ENCODE peak calls at places on chromosomes 11 and 22, in ten cellular contexts. F, I, C, J, M, X, L, D, P and G are unnamed samples.

GRCh38 chr11:34036456-34036855 is 15.1 kb upstream of the CAPRIN1 start:
- DNase-seq in F (no peak), C (no peak), L (no peak), I (no peak), X (no peak), D (peak), J (no peak), M (no peak), P (no peak), G (no peak)

GRCh38 chr11:117597083-117597482 is 199.9 kb downstream of the DSCAML1 start:
- DNase-seq in I (peak), C (no peak), D (peak), P (peak), L (no peak), F (peak), X (no peak), J (no peak), M (no peak), G (no peak)

GRCh38 chr22:38967451-38968450 is 10.3 kb downstream of the APOBEC3A start:
- DNase-seq in M (no peak), J (no peak), I (peak), F (no peak), L (peak), P (no peak), X (peak), D (no peak), C (no peak), G (no peak)

GRCh38 chr11:130999086-130999485 is 82.8 kb upstream of the SNX19 start:
- DNase-seq in L (no peak), J (no peak), P (no peak), F (no peak), M (no peak), I (no peak), X (no peak), C (no peak), D (no peak), G (no peak)

GRCh38 chr11:57815877-57816276 is 54.3 kb downstream of the CTNND1 start:
- DNase-seq in C (no peak), J (no peak), L (no peak), M (no peak), F (no peak), D (no peak), P (no peak), X (no peak), I (no peak), G (no peak)

GRCh38 chr22:45680932-45681700 is 9.5 kb downstream of the ATXN10 start:
- DNase-seq in P (no peak), X (no peak), M (no peak), I (no peak), L (no peak), C (no peak), J (no peak), D (no peak), F (peak), G (no peak)

GRCh38 chr11:35953081-35953480 is 9.2 kb downstream of the LDLRAD3 start:
- DNase-seq in X (no peak), D (no peak), P (no peak), F (no peak), M (no peak), I (no peak), C (peak), L (no peak), J (no peak), G (no peak)

GRCh38 chr22:29689872-29690213 is 30.0 kb upstream of the CABP7 start:
- DNase-seq in M (no peak), F (peak), C (peak), D (peak), X (peak), L (peak), I (peak), J (peak), P (no peak), G (peak)

GRCh38 chr11:21896216-21896615 is 296.7 kb upstream of the ANO5 start:
- DNase-seq in D (no peak), M (no peak), I (no peak), X (no peak), F (no peak), P (no peak), L (no peak), C (no peak), J (no peak), G (no peak)

GRCh38 chr11:110679323-110679980 is 32.8 kb downstream of the ARHGAP20 start:
- DNase-seq in D (no peak), F (no peak), X (no peak), L (no peak), I (no peak), M (no peak), P (no peak), C (no peak), J (no peak), G (no peak)

GRCh38 chr22:30824096-30824495 is 129.4 kb downstream of the OSBP2 start:
- DNase-seq in D (no peak), X (no peak), I (no peak), C (no peak), F (no peak), P (peak), J (no peak), M (no peak), L (no peak), G (no peak)

GRCh38 chr11:116231540-116231939 is 541.2 kb downstream of the BUD13 start:
- DNase-seq in P (no peak), C (no peak), J (no peak), M (no peak), I (no peak), F (no peak), X (no peak), L (no peak), D (no peak), G (no peak)

GRCh38 chr11:64694821-64695365 is 28.1 kb downstream of the NRXN2 start:
- DNase-seq in F (no peak), L (no peak), M (no peak), I (no peak), C (peak), X (no peak), J (no peak), D (no peak), P (no peak), G (no peak)

GRCh38 chr22:46355369-46355995 is 20.0 kb downstream of the TRMU start:
- DNase-seq in P (no peak), M (no peak), C (peak), L (peak), X (peak), D (peak), I (peak), J (no peak), F (peak), G (peak)

GRCh38 chr11:48024635-48025071 is 44.3 kb downstream of the PTPRJ start:
- DNase-seq in J (no peak), C (no peak), M (no peak), F (no peak), X (no peak), P (no peak), I (no peak), L (no peak), D (no peak), G (no peak)

GRCh38 chr22:39317084-39317755 is 2.2 kb downstream of the RPL3 start:
- DNase-seq in F (no peak), D (no peak), M (no peak), J (no peak), I (peak), P (no peak), X (no peak), L (no peak), C (no peak), G (no peak)

GRCh38 chr11:124627546-124627945 is 4.9 kb downstream of the TBRG1 start:
- DNase-seq in F (no peak), D (no peak), J (no peak), X (no peak), P (no peak), L (no peak), C (no peak), I (no peak), M (no peak), G (no peak)

GRCh38 chr11:37286890-37287289 is 688.9 kb upstream of the RAG2 start:
- DNase-seq in J (no peak), D (no peak), C (no peak), M (no peak), I (no peak), F (no peak), P (no peak), L (no peak), X (no peak), G (no peak)

GRCh38 chr22:23835773-23836144 is 3.0 kb downstream of the DERL3 start:
- DNase-seq in L (no peak), M (no peak), F (no peak), J (no peak), P (no peak), I (no peak), X (no peak), C (peak), D (no peak), G (no peak)

GRCh38 chr11:69647761-69648497 is 7.0 kb downstream of the CCND1 start:
- DNase-seq in C (no peak), J (no peak), I (no peak), D (no peak), L (no peak), P (peak), X (no peak), F (no peak), M (no peak), G (no peak)

GRCh38 chr22:33083212-33083611 is 25.0 kb upstream of the SYN3 start:
- DNase-seq in C (no peak), F (no peak), J (no peak), M (peak), I (no peak), X (no peak), L (no peak), P (no peak), D (no peak), G (no peak)

GRCh38 chr11:46472662-46472994 is 81.1 kb upstream of the CHRM4 start:
- DNase-seq in X (no peak), P (no peak), D (peak), F (no peak), L (peak), J (no peak), I (peak), C (no peak), M (no peak), G (no peak)

GRCh38 chr22:44431256-44431655 is 66.8 kb downstream of the RTL6 start:
- DNase-seq in C (no peak), X (no peak), F (no peak), L (no peak), D (no peak), M (no peak), I (no peak), J (no peak), P (peak), G (no peak)

GRCh38 chr11:10441652-10442503 is 13.2 kb upstream of the AMPD3 start:
- DNase-seq in F (no peak), D (no peak), J (no peak), L (no peak), X (no peak), M (peak), C (no peak), I (no peak), P (no peak), G (no peak)

GRCh38 chr22:38338772-38339379 is 21.6 kb upstream of the CSNK1E start:
- DNase-seq in X (no peak), F (no peak), M (no peak), P (peak), D (no peak), I (peak), L (no peak), J (no peak), C (no peak), G (peak)

GRCh38 chr22:37353839-37354238 is 71.5 kb downstream of the CYTH4 start:
- DNase-seq in J (no peak), D (no peak), C (no peak), L (no peak), F (no peak), X (no peak), P (no peak), I (no peak), M (no peak), G (no peak)

GRCh38 chr11:131470526-131470925 is 100.1 kb downstream of the NTM start:
- DNase-seq in C (no peak), F (no peak), I (no peak), X (no peak), D (no peak), P (no peak), J (no peak), M (no peak), L (no peak), G (no peak)

GRCh38 chr22:48701296-48702030 is 1126.2 kb downstream of the BRD1 start:
- DNase-seq in I (no peak), L (no peak), X (no peak), C (no peak), F (no peak), P (no peak), M (no peak), J (no peak), D (peak), G (no peak)

GRCh38 chr11:65440831-65441499 is 18.4 kb downstream of the NEAT1 start:
- DNase-seq in C (no peak), X (no peak), F (peak), L (no peak), P (peak), D (no peak), I (no peak), M (peak), J (no peak), G (no peak)

DNA sequence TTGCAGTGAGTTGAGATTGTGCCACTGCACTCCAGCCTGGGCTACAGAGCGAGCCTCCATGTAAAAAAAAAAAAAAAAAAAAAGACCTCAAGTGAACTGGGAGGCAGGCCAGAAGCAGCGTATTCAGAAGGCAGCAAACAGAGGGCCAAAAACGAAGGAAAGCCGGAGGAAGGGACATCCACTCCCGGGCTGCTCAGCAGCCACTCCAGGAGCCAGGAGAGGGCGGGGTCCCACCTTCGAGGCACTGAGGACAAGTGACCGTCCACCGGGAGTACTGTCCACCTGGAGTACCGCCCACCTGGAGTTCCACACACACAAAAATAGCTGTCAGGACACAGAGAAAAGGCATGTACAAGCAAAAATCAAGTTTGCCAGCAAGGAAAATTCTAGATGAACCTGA is 5.5 kb downstream of the TOLLIP start:
- DNase-seq in P (peak), L (peak), M (no peak), X (no peak), F (no peak), C (peak), D (no peak), J (no peak), I (peak), G (no peak)
- TF ChIP-seq EP300 in P (no peak), L (no peak), M (no peak), X (no peak), F (no peak), C (no peak), D (no peak), J (no peak), I (no peak), G (no peak)

GRCh38 chr11:623999-624704 is 603 bp downstream of the CDHR5 start:
- DNase-seq in I (peak), C (no peak), P (no peak), D (no peak), L (peak), M (no peak), X (no peak), F (peak), J (no peak), G (no peak)
- TF ChIP-seq EP300 in I (no peak), C (no peak), P (no peak), D (no peak), L (no peak), M (no peak), X (no peak), F (no peak), J (no peak), G (no peak)

GRCh38 chr11:61797263-61797944 is 4.7 kb downstream of the FEN1 start:
- DNase-seq in L (peak), X (peak), D (peak), P (peak), F (peak), I (peak), C (peak), J (no peak), M (peak), G (peak)
- TF ChIP-seq EP300 in L (no peak), X (peak), D (no peak), P (no peak), F (no peak), I (no peak), C (no peak), J (no peak), M (no peak), G (no peak)

GRCh38 chr11:41872458-41872857 is 413.0 kb upstream of the LRRC4C start:
- DNase-seq in X (no peak), C (peak), I (no peak), J (no peak), M (no peak), D (no peak), L (no peak), P (no peak), F (no peak), G (no peak)

DNA sequence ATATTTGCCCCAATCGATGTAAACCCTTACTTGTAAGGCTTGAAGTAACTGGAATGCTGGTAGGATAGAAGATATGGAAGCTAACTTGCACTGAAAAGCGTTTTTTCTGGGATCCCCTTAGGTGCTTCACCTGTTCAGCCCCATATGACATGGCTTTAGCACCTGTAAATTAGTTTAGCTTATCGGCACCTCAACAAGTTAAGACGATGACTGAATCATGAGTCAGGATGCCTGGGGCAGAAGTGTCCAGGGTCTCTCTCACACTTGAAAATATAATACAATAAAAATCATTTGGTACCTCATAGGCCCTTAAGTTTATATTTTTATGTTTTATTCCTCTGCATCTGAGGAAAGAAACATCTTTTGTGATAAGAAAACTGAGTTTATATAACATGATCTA is 409.2 kb upstream of the LRRC4C start:
- DNase-seq in D (no peak), J (no peak), P (no peak), X (no peak), C (no peak), M (no peak), L (no peak), I (no peak), F (no peak), G (no peak)
- TF ChIP-seq EP300 in D (no peak), J (no peak), P (no peak), X (no peak), C (no peak), M (no peak), L (no peak), I (no peak), F (no peak), G (no peak)

GRCh38 chr22:21952586-21953571 is at the start of gene PPM1F:
- DNase-seq in F (peak), X (peak), C (peak), J (peak), I (peak), P (peak), M (peak), D (peak), L (peak), G (peak)

GRCh38 chr22:21949948-21950347 is 2.7 kb downstream of the PPM1F start:
- DNase-seq in M (no peak), C (no peak), F (no peak), I (no peak), D (no peak), L (no peak), X (no peak), J (no peak), P (no peak), G (no peak)

GRCh38 chr22:21949569-21949918 is 3.1 kb downstream of the PPM1F start:
- DNase-seq in F (no peak), P (no peak), C (no peak), M (no peak), J (no peak), L (no peak), X (no peak), I (no peak), D (no peak), G (no peak)

GRCh38 chr22:21951062-21951461 is 1.6 kb downstream of the PPM1F start:
- DNase-seq in I (no peak), F (no peak), D (no peak), L (no peak), P (no peak), M (no peak), C (no peak), J (no peak), X (no peak), G (no peak)

GRCh38 chr22:21951931-21952465 is 650 bp downstream of the PPM1F start:
- DNase-seq in D (no peak), J (no peak), L (peak), X (no peak), I (peak), P (peak), C (peak), F (no peak), M (no peak), G (peak)
- TF ChIP-seq EP300 in D (no peak), J (no peak), L (no peak), X (no peak), I (no peak), P (no peak), C (no peak), F (no peak), M (no peak), G (no peak)